ENCODE peak calls at places on chromosomes 16 and 17, in four cellular contexts. One of them, this sample, is unnamed.

GRCh38 chr17:72264682-72265405 is 144.0 kb downstream of the SOX9 start:
- DNase-seq in CD4-positive, alpha-beta T cell: no peak
- DNase-seq in AG04450: no peak
- DNase-seq in pancreas: no peak
- DNase-seq in this sample: no peak

GRCh38 chr17:60926466-60927183 is 249.0 kb downstream of the BCAS3 start:
- DNase-seq in CD4-positive, alpha-beta T cell: no peak
- DNase-seq in AG04450: no peak
- DNase-seq in pancreas: no peak
- DNase-seq in this sample: no peak

GRCh38 chr16:22092143-22092933 is at the start of gene VWA3A:
- DNase-seq in CD4-positive, alpha-beta T cell: no peak
- DNase-seq in AG04450: peak; percentile 27
- DNase-seq in pancreas: no peak
- DNase-seq in this sample: peak; percentile 59

GRCh38 chr17:80441133-80441578 is 26.2 kb downstream of the ENDOV start:
- DNase-seq in CD4-positive, alpha-beta T cell: peak; percentile 63
- DNase-seq in AG04450: no peak
- DNase-seq in pancreas: no peak
- DNase-seq in this sample: peak; percentile 83

GRCh38 chr17:82065193-82065637 is 389 bp downstream of the DUS1L start:
- DNase-seq in CD4-positive, alpha-beta T cell: peak; percentile 48
- DNase-seq in AG04450: no peak
- DNase-seq in pancreas: no peak
- DNase-seq in this sample: no peak

GRCh38 chr17:18860161-18860972 is 2.4 kb downstream of the PRPSAP2 start:
- DNase-seq in CD4-positive, alpha-beta T cell: no peak
- DNase-seq in AG04450: no peak
- DNase-seq in pancreas: no peak
- DNase-seq in this sample: no peak

GRCh38 chr16:1759511-1759910 is 11.8 kb downstream of the NME3 start:
- DNase-seq in CD4-positive, alpha-beta T cell: no peak
- DNase-seq in AG04450: no peak
- DNase-seq in pancreas: no peak
- DNase-seq in this sample: no peak

GRCh38 chr17:38324141-38324540 is 19.6 kb downstream of the GPR179 start:
- DNase-seq in CD4-positive, alpha-beta T cell: no peak
- DNase-seq in AG04450: no peak
- DNase-seq in pancreas: no peak
- DNase-seq in this sample: no peak

GRCh38 chr16:27355610-27356009 is 41.8 kb downstream of the IL4R start:
- DNase-seq in CD4-positive, alpha-beta T cell: peak; percentile 55
- DNase-seq in AG04450: no peak
- DNase-seq in pancreas: no peak
- DNase-seq in this sample: no peak

DNA sequence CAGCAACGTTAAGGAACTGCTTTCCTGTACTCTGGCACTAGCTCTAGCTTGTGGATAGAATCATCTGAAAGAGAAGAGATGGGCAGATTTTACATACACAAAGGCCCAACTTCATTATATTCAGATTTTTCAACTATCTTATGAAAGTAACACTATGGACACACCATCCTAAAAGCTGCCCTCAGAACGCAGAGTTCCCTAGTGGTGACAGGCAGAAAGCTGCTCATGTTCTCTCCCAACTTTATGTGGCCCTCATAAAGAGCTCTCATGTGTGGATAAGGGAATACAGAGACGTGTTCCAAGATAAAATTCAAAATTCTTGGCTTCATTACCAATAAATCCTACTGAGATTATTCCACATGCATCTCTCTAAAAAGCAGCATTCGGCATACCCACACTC is 1.5 kb downstream of the CFAP20 start:
- DNase-seq in CD4-positive, alpha-beta T cell: no peak
- DNase-seq in AG04450: no peak
- DNase-seq in pancreas: no peak
- DNase-seq in this sample: no peak
- TF ChIP-seq CTCF in CD4-positive, alpha-beta T cell: no peak
- TF ChIP-seq CTCF in AG04450: peak; percentile 39
- TF ChIP-seq CTCF in pancreas: no peak
- TF ChIP-seq CTCF in this sample: no peak

DNA sequence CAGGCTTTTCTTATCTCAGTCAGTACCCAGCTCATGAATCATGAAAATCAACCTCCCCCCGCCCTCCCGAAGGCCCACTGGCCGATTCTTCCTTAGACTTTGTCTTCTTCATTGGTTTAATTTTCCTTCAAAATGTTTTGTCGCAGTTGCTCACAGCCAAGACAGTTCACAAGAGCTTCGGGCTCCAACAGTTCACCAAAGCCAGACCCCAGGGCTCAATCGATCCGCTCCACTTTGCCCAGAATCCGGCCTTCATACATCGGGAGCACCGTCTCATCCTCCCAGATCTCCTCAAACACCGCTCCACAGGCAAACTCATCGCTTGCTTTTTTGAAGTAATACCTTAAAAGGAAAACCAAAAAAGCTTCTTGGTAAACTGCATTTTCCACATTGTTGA is 31.7 kb downstream of the AXIN2 start:
- DNase-seq in CD4-positive, alpha-beta T cell: no peak
- DNase-seq in AG04450: no peak
- DNase-seq in pancreas: no peak
- DNase-seq in this sample: no peak
- TF ChIP-seq CTCF in CD4-positive, alpha-beta T cell: no peak
- TF ChIP-seq CTCF in AG04450: no peak
- TF ChIP-seq CTCF in pancreas: no peak
- TF ChIP-seq CTCF in this sample: no peak

DNA sequence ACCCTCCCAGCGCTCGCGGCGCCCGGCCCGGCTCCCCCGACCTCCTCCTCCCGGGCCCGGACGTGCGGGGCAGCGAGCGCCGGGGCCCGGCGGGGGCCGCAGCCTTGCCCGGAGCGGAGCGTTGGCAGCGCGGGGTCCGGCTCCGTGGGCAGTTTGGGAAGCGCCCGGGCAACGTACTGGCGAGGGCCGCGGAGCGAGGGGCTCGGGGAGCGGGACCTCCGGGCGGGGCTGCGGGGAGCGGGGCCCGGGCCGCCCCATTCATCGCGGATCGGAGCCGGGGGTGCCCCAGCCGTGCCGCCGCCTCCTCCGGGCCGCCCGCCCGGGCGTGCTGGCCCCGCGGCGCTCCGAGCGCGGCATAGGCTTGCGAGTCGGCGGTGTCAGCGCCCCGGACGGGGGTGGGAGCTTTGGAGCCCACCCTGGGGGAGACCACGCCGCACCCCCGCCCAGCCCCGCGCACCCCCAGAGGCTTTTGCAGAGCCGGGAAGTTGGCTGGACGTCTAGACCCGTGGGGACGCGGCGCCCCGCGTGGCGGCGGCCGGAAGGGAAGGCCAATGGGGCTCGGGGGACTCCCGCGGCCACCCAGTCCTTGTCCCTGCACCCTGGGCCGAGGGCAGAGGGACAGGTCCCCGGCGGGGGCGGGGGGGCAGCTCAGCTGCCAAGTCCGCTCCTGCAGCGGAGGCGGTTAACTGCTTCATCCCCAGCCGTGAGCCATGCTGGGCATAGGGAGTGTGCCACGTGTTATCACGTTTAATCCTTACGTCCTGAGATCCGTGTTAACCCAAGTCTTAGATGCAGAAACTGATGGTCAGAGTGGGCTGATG is 852 bp downstream of the ZNF469 start:
- DNase-seq in CD4-positive, alpha-beta T cell: no peak
- DNase-seq in AG04450: no peak
- DNase-seq in pancreas: no peak
- DNase-seq in this sample: peak; percentile 71
- TF ChIP-seq CTCF in CD4-positive, alpha-beta T cell: no peak
- TF ChIP-seq CTCF in AG04450: peak; percentile 68
- TF ChIP-seq CTCF in pancreas: no peak
- TF ChIP-seq CTCF in this sample: peak; percentile 62

GRCh38 chr17:46195217-46195855 is 2.1 kb upstream of the KANSL1 start:
- DNase-seq in CD4-positive, alpha-beta T cell: no peak
- DNase-seq in AG04450: no peak
- DNase-seq in pancreas: no peak
- DNase-seq in this sample: no peak
- TF ChIP-seq CTCF in CD4-positive, alpha-beta T cell: no peak
- TF ChIP-seq CTCF in AG04450: no peak
- TF ChIP-seq CTCF in pancreas: no peak
- TF ChIP-seq CTCF in this sample: peak; percentile 22

GRCh38 chr16:16093625-16094332 is 129.5 kb downstream of the ABCC6 start:
- DNase-seq in CD4-positive, alpha-beta T cell: no peak
- DNase-seq in AG04450: no peak
- DNase-seq in pancreas: peak; percentile 53
- DNase-seq in this sample: no peak
- TF ChIP-seq CTCF in CD4-positive, alpha-beta T cell: no peak
- TF ChIP-seq CTCF in AG04450: no peak
- TF ChIP-seq CTCF in pancreas: no peak
- TF ChIP-seq CTCF in this sample: no peak

GRCh38 chr17:48578616-48579560 is 738 bp upstream of the HOXB4 start:
- DNase-seq in CD4-positive, alpha-beta T cell: no peak
- DNase-seq in AG04450: no peak
- DNase-seq in pancreas: no peak
- DNase-seq in this sample: no peak
- TF ChIP-seq CTCF in CD4-positive, alpha-beta T cell: no peak
- TF ChIP-seq CTCF in AG04450: no peak
- TF ChIP-seq CTCF in pancreas: no peak
- TF ChIP-seq CTCF in this sample: no peak

This sample was measured in mesothelial cell of epicardium.